ENCODE peak calls at places on chromosome 6, in six cellular contexts. Z is GM12878, W is HEK293T, M is A549, V is IMR-90, L is HepG2. R is an unnamed sample.

GRCh38 chr6:21240709-21241108 is 352.8 kb upstream of the SOX4 start:
- DNase-seq in V (peak), W (no peak), Z (no peak), M (no peak), L (peak), R (no peak)

GRCh38 chr6:42281016-42281533 is 63.4 kb upstream of the MRPS10 start:
- DNase-seq in M (no peak), L (no peak), V (no peak), Z (no peak), W (no peak), R (no peak)

GRCh38 chr6:33788694-33789549 is at the start of gene LEMD2:
- DNase-seq in V (peak), Z (peak), W (peak), L (peak), M (peak), R (peak)

GRCh38 chr6:18464176-18464575 is 77.0 kb downstream of the RNF144B start:
- DNase-seq in M (no peak), W (no peak), Z (no peak), L (no peak), V (no peak), R (no peak)

GRCh38 chr6:2129076-2129695 is 116.2 kb downstream of the GMDS start:
- DNase-seq in W (no peak), L (no peak), V (no peak), M (no peak), Z (peak), R (no peak)

GRCh38 chr6:32113386-32114352 is 4.5 kb upstream of the TNXB start:
- DNase-seq in L (peak), W (no peak), M (peak), V (peak), Z (no peak), R (peak)

GRCh38 chr6:144845181-144845580 is 560.0 kb downstream of the UTRN start:
- DNase-seq in L (no peak), W (no peak), Z (no peak), V (peak), M (no peak), R (no peak)

GRCh38 chr6:7419065-7419464 is 29.5 kb downstream of the RIOK1 start:
- DNase-seq in W (no peak), V (peak), L (peak), Z (no peak), M (no peak), R (no peak)

GRCh38 chr6:106913111-106913510 is 61.4 kb downstream of the CD24 start:
- DNase-seq in M (no peak), W (no peak), V (no peak), Z (no peak), L (no peak), R (no peak)

GRCh38 chr6:139567095-139567494 is 192.6 kb upstream of the CITED2 start:
- DNase-seq in Z (no peak), V (no peak), M (no peak), L (no peak), W (no peak), R (no peak)

GRCh38 chr6:52503853-52504777 is 72.7 kb downstream of the TRAM2 start:
- DNase-seq in W (no peak), V (peak), L (no peak), Z (no peak), M (peak), R (peak)

GRCh38 chr6:150016324-150017185 is 8.8 kb downstream of the RAET1L start:
- DNase-seq in L (peak), M (peak), V (peak), W (peak), Z (no peak), R (no peak)

GRCh38 chr6:89208551-89208950 is 8.6 kb downstream of the GABRR1 start:
- DNase-seq in L (no peak), W (no peak), M (no peak), Z (no peak), V (no peak), R (no peak)

GRCh38 chr6:55450007-55450406 is 122.7 kb downstream of the GFRAL start:
- DNase-seq in Z (no peak), W (no peak), V (peak), L (no peak), M (no peak), R (no peak)
- TF ChIP-seq BHLHE40 in Z (no peak), W (no peak), V (no peak), L (no peak), M (no peak), R (no peak)

DNA sequence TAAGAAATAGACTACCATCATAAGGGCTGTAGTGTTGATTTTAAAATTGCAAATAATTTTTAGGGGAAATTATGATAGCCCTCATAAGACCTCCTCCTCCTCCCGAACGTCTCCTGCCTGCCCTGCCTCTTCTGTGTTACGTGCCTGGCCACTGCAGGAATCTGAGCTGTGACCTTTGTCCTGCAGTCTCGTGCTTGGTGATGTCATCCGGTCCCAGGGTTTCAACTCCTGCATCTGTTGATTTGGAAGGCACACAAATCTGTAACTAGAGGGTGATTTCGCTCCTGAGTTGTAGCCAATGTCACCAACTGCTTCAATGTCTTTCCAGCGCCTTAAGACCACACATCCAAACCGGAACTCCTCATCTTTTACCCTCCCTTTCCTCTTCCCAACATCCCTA is 163.2 kb downstream of the AIG1 start:
- DNase-seq in V (no peak), L (peak), W (peak), Z (no peak), M (no peak), R (no peak)
- TF ChIP-seq BHLHE40 in V (peak), L (peak), W (no peak), Z (no peak), M (no peak), R (peak)

GRCh38 chr6:133704371-133704770 is 184.5 kb upstream of the TCF21 start:
- DNase-seq in W (no peak), L (no peak), M (no peak), V (peak), Z (no peak), R (no peak)
- TF ChIP-seq BHLHE40 in W (no peak), L (no peak), M (no peak), V (no peak), Z (no peak), R (no peak)

GRCh38 chr6:27672113-27672799 is 199.4 kb upstream of the ZNF184 start:
- DNase-seq in V (peak), W (peak), Z (no peak), L (peak), M (no peak), R (peak)
- TF ChIP-seq BHLHE40 in V (no peak), W (no peak), Z (no peak), L (no peak), M (no peak), R (peak)

DNA sequence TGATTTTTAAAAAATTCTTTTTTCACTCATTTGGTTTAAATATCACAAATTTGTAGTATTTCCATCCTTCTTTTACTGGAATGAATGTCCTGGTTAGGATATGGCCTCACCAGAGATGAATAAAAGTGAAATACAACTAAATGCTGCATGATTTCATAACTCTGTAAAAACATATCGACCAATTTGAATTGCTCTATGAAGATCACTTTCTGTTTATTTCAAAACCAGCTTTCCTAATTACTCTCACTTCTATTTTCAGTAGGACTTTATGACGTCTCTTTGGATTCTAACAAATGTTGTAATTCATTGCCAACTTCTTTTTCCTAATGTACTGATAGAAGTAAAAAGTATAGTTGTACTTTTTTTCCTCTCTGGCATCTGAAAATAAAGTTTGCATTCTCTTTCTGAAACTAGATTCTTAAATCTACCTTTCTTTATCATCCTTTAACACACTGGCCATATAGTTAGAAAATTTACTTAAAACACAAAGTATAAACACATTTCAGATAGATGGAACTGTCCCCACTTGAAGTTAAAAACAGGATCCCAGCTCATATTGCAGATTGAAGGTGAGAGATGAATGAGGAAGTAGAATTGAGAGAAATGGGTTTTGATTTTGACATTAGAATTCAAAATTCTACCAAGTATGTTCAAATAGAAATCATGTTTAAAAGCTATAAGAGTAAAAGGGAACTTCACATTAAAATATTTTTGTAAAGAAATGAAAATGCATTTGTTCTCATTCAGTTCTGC is 40.3 kb upstream of the IL20RA start:
- DNase-seq in V (no peak), L (no peak), M (no peak), W (no peak), Z (no peak), R (no peak)
- TF ChIP-seq BHLHE40 in V (no peak), L (no peak), M (no peak), W (no peak), Z (no peak), R (no peak)

DNA sequence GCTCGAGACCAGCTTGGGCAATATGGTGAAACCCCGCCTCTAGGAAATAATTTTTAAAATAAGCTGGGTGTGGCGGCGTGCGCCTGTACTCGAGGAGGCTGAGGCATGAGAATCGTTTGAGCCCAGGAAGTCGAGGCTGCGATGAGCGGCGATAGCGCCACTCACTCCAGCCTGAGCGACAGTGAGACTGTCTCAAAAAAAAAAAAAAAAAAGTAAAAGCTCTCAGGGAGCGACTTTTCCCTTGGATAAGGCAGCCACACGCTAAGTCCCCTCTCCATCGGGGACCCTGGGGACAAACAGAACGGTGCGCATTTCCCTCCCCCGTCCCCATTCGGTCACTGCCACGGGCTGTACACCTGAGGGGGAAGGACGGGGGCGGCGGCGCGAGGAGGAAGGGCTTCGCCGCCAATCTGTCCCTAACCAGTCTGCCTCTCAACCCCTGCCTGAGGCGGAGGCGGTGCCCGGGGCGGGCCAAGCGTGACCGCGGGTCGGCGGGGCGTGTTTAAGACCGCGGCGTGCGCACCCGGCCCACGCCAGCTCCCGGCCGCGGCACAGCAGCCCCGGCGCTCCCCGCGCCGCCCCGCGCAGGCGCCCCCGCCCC is at the start of gene GMPR:
- DNase-seq in Z (no peak), V (peak), W (peak), L (no peak), M (no peak), R (peak)
- TF ChIP-seq BHLHE40 in Z (no peak), V (peak), W (no peak), L (no peak), M (no peak), R (peak)

DNA sequence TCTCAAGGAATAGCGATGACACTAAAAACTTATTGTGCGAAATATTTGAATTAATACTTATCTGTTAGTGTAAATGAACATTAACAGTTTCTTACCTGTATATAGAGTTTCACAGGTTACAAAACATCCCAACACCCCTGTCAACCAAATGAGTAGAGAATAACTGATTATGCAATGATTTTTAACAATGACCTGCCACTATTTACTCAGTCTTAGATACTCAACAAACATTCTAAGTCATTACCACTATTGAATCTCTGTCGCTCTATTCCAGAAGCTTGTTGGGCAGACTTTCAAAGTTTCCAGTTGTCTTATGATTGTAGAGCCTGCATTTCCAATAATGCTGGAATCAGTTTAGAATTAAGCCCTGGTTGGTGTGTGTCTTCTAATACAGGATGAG is 85.5 kb downstream of the RNF182 start:
- DNase-seq in Z (no peak), V (no peak), M (no peak), W (no peak), L (no peak), R (no peak)
- TF ChIP-seq BHLHE40 in Z (no peak), V (no peak), M (no peak), W (no peak), L (no peak), R (no peak)

GRCh38 chr6:157728183-157728881 is 94.7 kb upstream of the SNX9 start:
- DNase-seq in M (no peak), V (no peak), L (peak), W (no peak), Z (no peak), R (no peak)

GRCh38 chr6:157731221-157731620 is 91.8 kb upstream of the SNX9 start:
- DNase-seq in M (no peak), V (no peak), L (no peak), W (no peak), Z (no peak), R (no peak)

GRCh38 chr6:157732007-157732406 is 91.0 kb upstream of the SNX9 start:
- DNase-seq in V (no peak), M (no peak), L (no peak), W (no peak), Z (no peak), R (no peak)

GRCh38 chr6:157727629-157728182 is 95.3 kb upstream of the SNX9 start:
- DNase-seq in W (no peak), V (no peak), Z (no peak), L (peak), M (no peak), R (no peak)

DNA sequence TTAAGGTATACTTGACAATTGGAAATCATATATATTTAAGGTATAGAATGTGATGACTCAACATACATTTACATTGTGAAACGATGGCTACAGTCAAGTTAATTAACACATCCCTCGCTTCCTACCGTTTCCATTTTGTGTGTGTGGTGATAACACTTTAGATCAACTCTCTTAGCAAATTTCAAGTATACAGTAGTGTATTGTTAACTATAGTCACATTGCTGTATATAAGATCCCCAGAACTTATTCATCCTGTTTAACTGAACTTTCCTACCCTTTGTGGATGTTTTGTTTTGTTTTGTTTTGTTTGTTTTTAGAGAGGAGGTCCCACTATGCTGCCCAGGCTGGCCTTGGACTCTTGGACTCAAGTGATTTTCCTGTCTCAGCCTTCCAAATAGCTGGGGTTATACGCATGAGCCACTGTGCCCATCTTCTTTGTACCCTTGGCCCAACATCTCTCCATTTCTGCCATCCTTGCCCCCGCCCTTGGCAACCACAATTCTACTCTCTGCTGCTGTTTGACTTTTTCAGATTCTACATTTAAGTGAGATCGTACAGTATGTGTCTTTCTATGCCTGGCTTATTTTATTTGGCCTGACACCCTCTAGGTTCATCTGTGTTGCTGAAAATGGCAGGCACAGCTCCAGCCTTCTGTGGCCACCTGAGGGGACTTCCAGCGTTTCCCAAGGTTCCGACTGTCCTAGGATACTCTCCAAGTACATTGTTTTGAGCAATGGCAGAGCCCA is 90.5 kb upstream of the SNX9 start:
- DNase-seq in L (peak), Z (no peak), W (no peak), M (no peak), V (no peak), R (no peak)
- TF ChIP-seq BHLHE40 in L (no peak), Z (no peak), W (no peak), M (no peak), V (no peak), R (no peak)